ENCODE peak calls at places on chromosomes 16 and 17, in ten cellular contexts. J, F, B, L, Y, R, Q, K, A and Z are unnamed samples.

GRCh38 chr16:85799497-85800320 is at the start of the genes COX4I1 and EMC8:
- DNase-seq in K (peak), Q (peak), B (peak), L (peak), A (peak), Y (peak), J (peak), R (peak), F (peak), Z (peak)

GRCh38 chr16:85169333-85170065 is 57.2 kb upstream of the CIBAR2 start:
- DNase-seq in J (no peak), L (no peak), F (no peak), Q (no peak), R (no peak), Y (no peak), A (no peak), K (no peak), B (no peak), Z (no peak)

GRCh38 chr16:87806246-87806607 is 40.4 kb upstream of the KLHDC4 start:
- DNase-seq in F (no peak), R (no peak), Y (no peak), B (no peak), K (no peak), Q (no peak), J (peak), A (no peak), L (peak), Z (peak)

GRCh38 chr17:82232876-82233785 is 4.3 kb downstream of the SLC16A3 start:
- DNase-seq in A (no peak), R (no peak), K (no peak), L (peak), Y (no peak), Q (no peak), F (peak), B (no peak), J (no peak), Z (no peak)

GRCh38 chr17:78460951-78461944 is 82.8 kb downstream of the PGS1 start:
- DNase-seq in A (no peak), J (no peak), F (no peak), B (no peak), L (no peak), Y (no peak), Q (no peak), R (no peak), K (no peak), Z (no peak)

GRCh38 chr17:75006653-75007052 is 5.8 kb upstream of the MRPL58 start:
- DNase-seq in A (no peak), B (no peak), R (no peak), L (no peak), F (no peak), K (no peak), J (no peak), Q (no peak), Y (no peak), Z (peak)

GRCh38 chr16:50238868-50239301 is 27.5 kb upstream of the ADCY7 start:
- DNase-seq in Y (no peak), F (no peak), R (no peak), B (no peak), J (no peak), A (no peak), Q (no peak), K (no peak), L (no peak), Z (no peak)

GRCh38 chr17:41785091-41785875 is 1.2 kb downstream of the JUP start:
- DNase-seq in K (peak), Q (peak), B (no peak), A (peak), J (no peak), Y (no peak), R (no peak), F (no peak), L (peak), Z (peak)

GRCh38 chr17:81002409-81003361 is 11.0 kb downstream of the CHMP6 start:
- DNase-seq in Q (peak), K (peak), B (no peak), F (peak), J (no peak), Y (no peak), R (no peak), A (peak), L (peak), Z (peak)

GRCh38 chr16:72664122-72664479 is 383.8 kb downstream of the ZFHX3 start:
- DNase-seq in K (no peak), Q (no peak), B (no peak), F (no peak), R (no peak), Y (no peak), A (no peak), L (no peak), J (no peak), Z (no peak)

GRCh38 chr16:86313631-86314030 is 196.7 kb upstream of the FOXF1 start:
- DNase-seq in R (no peak), K (no peak), Y (no peak), Q (no peak), L (no peak), F (no peak), A (peak), J (no peak), B (no peak), Z (no peak)

GRCh38 chr16:50531359-50531758 is 16.8 kb upstream of the NKD1 start:
- DNase-seq in R (no peak), Q (no peak), J (no peak), A (no peak), F (peak), K (no peak), B (no peak), L (no peak), Y (no peak), Z (no peak)

GRCh38 chr16:65339062-65339461 is 217.2 kb upstream of the CDH11 start:
- DNase-seq in L (no peak), Y (no peak), B (no peak), J (no peak), F (no peak), A (no peak), Q (no peak), K (no peak), R (no peak), Z (no peak)

GRCh38 chr16:85200471-85201278 is 88.4 kb upstream of the CIBAR2 start:
- DNase-seq in F (peak), L (no peak), R (no peak), B (no peak), A (peak), Q (no peak), J (peak), Y (no peak), K (no peak), Z (no peak)

GRCh38 chr17:39638317-39638716 is 1.4 kb downstream of the STARD3 start:
- DNase-seq in F (no peak), R (no peak), J (no peak), L (no peak), K (no peak), B (no peak), A (no peak), Q (no peak), Y (no peak), Z (no peak)
- H3K4me3 ChIP-seq in F (no peak), R (peak), J (peak), L (no peak), K (peak), B (peak), A (peak), Q (no peak), Y (peak), Z (peak)

DNA sequence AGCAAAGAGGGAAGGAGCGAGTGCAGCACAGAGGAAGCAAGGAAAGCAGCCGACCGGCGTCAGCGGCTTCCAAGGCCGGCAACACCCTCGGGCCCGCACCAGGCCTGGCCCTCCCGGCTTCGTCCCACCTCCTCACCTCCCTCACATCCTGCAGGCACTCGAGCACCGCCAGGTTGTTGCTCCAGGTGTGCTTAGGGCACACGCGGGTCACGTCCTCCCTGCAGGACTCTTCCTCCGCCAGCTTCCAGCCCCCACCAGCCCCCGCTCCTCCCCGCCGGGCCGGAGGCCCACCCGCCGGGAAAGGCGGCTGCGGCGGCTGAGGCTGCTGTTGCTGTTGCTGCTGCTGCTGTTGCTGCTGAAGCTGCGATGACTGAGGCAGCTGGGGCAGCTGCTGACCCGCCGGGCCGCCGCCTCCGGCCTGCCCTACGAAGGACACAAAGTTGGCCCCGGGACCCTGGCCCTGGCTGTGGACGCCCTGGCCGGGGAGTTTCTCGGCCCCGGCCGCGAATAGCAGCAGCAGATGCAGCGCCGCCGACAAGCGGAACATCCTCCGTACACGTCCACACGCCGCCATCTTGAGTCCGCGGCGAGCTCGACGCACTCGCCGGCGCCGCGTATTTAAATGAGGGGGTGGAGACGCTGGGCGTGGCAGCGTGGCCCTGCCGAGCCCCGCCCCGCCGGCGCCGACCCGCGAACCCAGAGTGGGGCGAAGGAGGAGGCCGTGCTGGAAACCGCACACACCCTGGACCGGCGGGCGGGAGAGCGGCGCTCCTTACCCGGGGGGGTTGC is at the start of gene GLG1:
- DNase-seq in F (peak), K (peak), R (peak), B (peak), A (peak), L (peak), Q (peak), J (peak), Y (peak), Z (peak)
- TF ChIP-seq POLR2A in F (peak), K (peak), R (peak), B (peak), A (peak), L (peak), Q (peak), J (peak), Y (peak), Z (peak)

DNA sequence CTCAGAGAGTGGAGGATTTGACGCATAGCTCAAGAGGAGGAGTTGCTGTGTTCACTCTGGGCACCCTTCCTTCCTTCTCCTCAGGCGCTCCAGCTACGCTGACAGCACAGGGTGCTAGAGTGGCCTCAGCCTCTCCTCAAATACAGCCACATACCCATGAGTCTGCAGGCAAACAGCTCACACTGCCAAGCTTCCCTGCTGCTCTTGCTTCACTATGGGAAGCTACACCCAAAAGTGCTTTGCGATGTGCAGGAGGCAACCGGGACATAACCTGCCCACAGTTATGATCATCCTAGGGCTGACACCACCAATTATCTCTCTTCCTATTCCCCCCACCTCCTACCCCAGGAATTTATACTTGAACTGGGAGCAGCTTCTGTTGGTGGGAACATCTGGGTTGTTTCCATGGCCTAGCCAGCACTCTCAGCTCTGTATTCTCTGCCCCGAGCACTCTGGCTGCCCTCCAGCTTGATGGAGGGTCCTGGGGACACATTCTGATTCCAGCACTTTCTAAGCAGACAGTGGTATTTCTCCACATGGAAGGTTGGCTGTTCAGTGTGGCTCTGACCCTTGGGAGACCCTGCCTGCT is 40.3 kb upstream of the SREBF1 start:
- DNase-seq in L (no peak), Y (no peak), K (peak), R (peak), A (no peak), F (peak), Q (no peak), B (no peak), J (no peak), Z (no peak)
- H3K4me3 ChIP-seq in L (no peak), Y (no peak), K (no peak), R (no peak), A (no peak), F (no peak), Q (no peak), B (peak), J (no peak), Z (no peak)

GRCh38 chr17:68047153-68047846 is 11.8 kb downstream of the KPNA2 start:
- DNase-seq in F (no peak), Q (no peak), L (no peak), B (no peak), R (no peak), A (no peak), J (no peak), K (no peak), Y (no peak), Z (no peak)
- TF ChIP-seq POLR2A in F (no peak), Q (no peak), L (no peak), B (no peak), R (no peak), A (no peak), J (no peak), K (no peak), Y (no peak), Z (no peak)

GRCh38 chr17:6191405-6192095 is 121.4 kb downstream of the WSCD1 start:
- DNase-seq in Q (no peak), F (no peak), L (no peak), R (no peak), B (no peak), K (no peak), J (no peak), Y (no peak), A (no peak), Z (no peak)

GRCh38 chr17:6184508-6184907 is 114.3 kb downstream of the WSCD1 start:
- DNase-seq in Q (no peak), F (no peak), A (no peak), B (no peak), L (no peak), Y (no peak), J (no peak), R (no peak), K (no peak), Z (no peak)

GRCh38 chr17:6186998-6187397 is 116.8 kb downstream of the WSCD1 start:
- DNase-seq in R (no peak), Y (no peak), Q (no peak), A (no peak), F (no peak), K (no peak), L (no peak), J (no peak), B (no peak), Z (no peak)

DNA sequence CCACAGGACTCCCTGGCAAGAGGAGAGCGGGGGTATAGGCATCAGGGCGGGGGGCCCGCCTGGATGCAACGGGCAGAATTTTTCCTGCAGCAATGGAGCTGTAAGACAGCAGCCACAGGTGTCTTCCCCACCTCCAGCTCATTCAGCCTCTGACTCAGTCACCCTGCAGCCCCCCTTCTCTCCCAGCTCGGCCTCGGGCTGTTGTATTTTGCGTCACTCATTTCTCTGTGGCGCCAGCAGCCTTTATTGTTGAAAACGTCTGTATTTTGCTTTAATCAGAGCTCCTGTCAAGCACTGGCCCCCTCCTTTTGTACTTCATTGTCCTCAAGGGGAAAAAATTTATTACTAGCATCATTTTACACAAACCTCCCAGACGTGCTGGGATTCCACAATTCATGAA is 117.7 kb downstream of the WSCD1 start:
- DNase-seq in A (no peak), K (no peak), Q (no peak), Y (no peak), F (no peak), R (no peak), J (no peak), L (no peak), B (no peak), Z (no peak)
- H3K4me3 ChIP-seq in A (no peak), K (no peak), Q (no peak), Y (no peak), F (no peak), R (no peak), J (no peak), L (no peak), B (no peak), Z (no peak)

GRCh38 chr17:76879691-76880090 is 11.5 kb downstream of the MGAT5B start:
- DNase-seq in Y (no peak), J (no peak), L (no peak), F (no peak), R (no peak), Q (no peak), B (no peak), K (no peak), A (no peak), Z (no peak)
- TF ChIP-seq POLR2A in Y (no peak), J (no peak), L (no peak), F (no peak), R (no peak), Q (no peak), B (no peak), K (no peak), A (no peak), Z (no peak)

GRCh38 chr17:7204828-7205461 is 14.7 kb downstream of the DLG4 start:
- DNase-seq in A (peak), K (peak), R (no peak), B (peak), Y (peak), J (peak), Q (peak), L (peak), F (peak), Z (peak)

GRCh38 chr17:7203391-7203790 is 16.2 kb downstream of the DLG4 start:
- DNase-seq in A (no peak), K (peak), Q (no peak), J (no peak), F (no peak), B (no peak), Y (no peak), R (no peak), L (no peak), Z (no peak)

GRCh38 chr17:7208027-7208571 is 11.5 kb downstream of the DLG4 start:
- DNase-seq in J (no peak), B (no peak), Y (no peak), L (no peak), A (no peak), F (no peak), R (no peak), Q (no peak), K (no peak), Z (no peak)

GRCh38 chr17:7207120-7208001 is 12.3 kb downstream of the DLG4 start:
- DNase-seq in Q (no peak), Y (no peak), J (no peak), B (no peak), R (no peak), F (no peak), K (peak), L (no peak), A (no peak), Z (no peak)

DNA sequence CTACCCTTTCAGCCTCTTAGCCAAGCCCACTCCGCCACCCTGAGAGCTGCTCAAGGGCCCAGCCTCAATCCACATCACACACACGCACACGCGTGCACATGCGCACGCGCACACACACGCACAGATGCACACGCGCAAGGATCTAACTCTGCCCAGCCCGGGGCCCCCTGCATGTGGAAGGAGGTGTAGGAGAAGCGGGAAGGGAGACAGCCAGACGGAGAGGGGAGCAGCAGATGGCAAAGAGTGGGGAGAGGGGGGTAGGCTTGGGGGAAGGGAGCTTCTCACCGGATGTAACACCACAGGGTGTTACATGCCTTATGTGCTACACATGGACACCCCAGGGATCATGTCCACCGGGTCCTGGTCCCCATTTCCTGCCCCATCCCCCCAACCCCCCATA is 15.3 kb downstream of the DLG4 start:
- DNase-seq in A (no peak), F (no peak), K (no peak), L (no peak), J (no peak), Q (peak), Y (no peak), R (no peak), B (no peak), Z (no peak)
- H3K4me3 ChIP-seq in A (peak), F (no peak), K (peak), L (no peak), J (no peak), Q (peak), Y (peak), R (peak), B (peak), Z (no peak)

GRCh38 chr16:1772908-1773702 is at the start of gene MRPS34:
- DNase-seq in A (peak), K (peak), L (peak), F (peak), Y (peak), B (peak), J (peak), R (peak), Q (peak), Z (peak)
- TF ChIP-seq POLR2A in A (peak), K (peak), L (peak), F (peak), Y (peak), B (peak), J (peak), R (peak), Q (no peak), Z (peak)